ENCODE peak calls at places on chromosomes 7 and 10, in six cellular contexts. One of them, this sample, is unnamed.

GRCh38 chr7:37065779-37066271 is 341.5 kb upstream of the AOAH start:
- DNase-seq in IMR-90: peak
- DNase-seq in fibroblast of lung: peak
- DNase-seq in HCT116: no peak
- DNase-seq in vagina: no peak
- DNase-seq in cardiac muscle cell: no peak
- DNase-seq in this sample: no peak

GRCh38 chr7:134920026-134920758 is 66.1 kb upstream of the AGBL3 start:
- DNase-seq in cardiac muscle cell: no peak
- DNase-seq in IMR-90: peak
- DNase-seq in vagina: no peak
- DNase-seq in fibroblast of lung: peak
- DNase-seq in HCT116: no peak
- DNase-seq in this sample: no peak

GRCh38 chr7:97039374-97040065 is 14.9 kb upstream of the DLX5 start:
- DNase-seq in vagina: no peak
- DNase-seq in cardiac muscle cell: no peak
- DNase-seq in fibroblast of lung: no peak
- DNase-seq in IMR-90: no peak
- DNase-seq in HCT116: no peak
- DNase-seq in this sample: no peak

GRCh38 chr10:114401195-114401741 is 3.0 kb downstream of the AFAP1L2 start:
- DNase-seq in HCT116: no peak
- DNase-seq in fibroblast of lung: peak
- DNase-seq in vagina: no peak
- DNase-seq in IMR-90: peak
- DNase-seq in cardiac muscle cell: no peak
- DNase-seq in this sample: no peak

GRCh38 chr7:1843921-1844335 is 173.9 kb downstream of the ELFN1 start:
- DNase-seq in IMR-90: no peak
- DNase-seq in vagina: no peak
- DNase-seq in HCT116: no peak
- DNase-seq in fibroblast of lung: no peak
- DNase-seq in cardiac muscle cell: no peak
- DNase-seq in this sample: no peak

GRCh38 chr7:157682946-157683239 is 346.1 kb downstream of the DNAJB6 start:
- DNase-seq in HCT116: no peak
- DNase-seq in IMR-90: no peak
- DNase-seq in fibroblast of lung: no peak
- DNase-seq in cardiac muscle cell: no peak
- DNase-seq in vagina: no peak
- DNase-seq in this sample: no peak

GRCh38 chr10:43574035-43574892 is at the start of gene ZNF239:
- DNase-seq in fibroblast of lung: peak
- DNase-seq in cardiac muscle cell: peak
- DNase-seq in IMR-90: peak
- DNase-seq in vagina: peak
- DNase-seq in HCT116: peak
- DNase-seq in this sample: peak

GRCh38 chr10:125662616-125663015 is 20.3 kb downstream of the TEX36 start:
- DNase-seq in vagina: no peak
- DNase-seq in cardiac muscle cell: no peak
- DNase-seq in HCT116: peak
- DNase-seq in fibroblast of lung: peak
- DNase-seq in IMR-90: no peak
- DNase-seq in this sample: no peak

GRCh38 chr10:43226441-43226840 is 40.4 kb downstream of the RASGEF1A start:
- DNase-seq in HCT116: no peak
- DNase-seq in fibroblast of lung: no peak
- DNase-seq in IMR-90: no peak
- DNase-seq in vagina: no peak
- DNase-seq in cardiac muscle cell: no peak
- DNase-seq in this sample: no peak

GRCh38 chr10:122346326-122346950 is 28.1 kb upstream of the PLEKHA1 start:
- DNase-seq in fibroblast of lung: peak
- DNase-seq in vagina: no peak
- DNase-seq in IMR-90: no peak
- DNase-seq in HCT116: no peak
- DNase-seq in cardiac muscle cell: no peak
- DNase-seq in this sample: no peak

GRCh38 chr7:67823345-67823744 is 826.7 kb downstream of the TYW1 start:
- DNase-seq in HCT116: no peak
- DNase-seq in IMR-90: no peak
- DNase-seq in cardiac muscle cell: no peak
- DNase-seq in fibroblast of lung: peak
- DNase-seq in vagina: no peak
- DNase-seq in this sample: no peak

GRCh38 chr10:91296471-91296870 is 76.0 kb downstream of the PCGF5 start:
- DNase-seq in HCT116: peak
- DNase-seq in IMR-90: no peak
- DNase-seq in vagina: no peak
- DNase-seq in fibroblast of lung: peak
- DNase-seq in cardiac muscle cell: peak
- DNase-seq in this sample: no peak

GRCh38 chr7:461453-462172 is 58.0 kb downstream of the PDGFA start:
- DNase-seq in fibroblast of lung: peak
- DNase-seq in vagina: no peak
- DNase-seq in IMR-90: no peak
- DNase-seq in cardiac muscle cell: no peak
- DNase-seq in HCT116: no peak
- DNase-seq in this sample: no peak

GRCh38 chr7:147569514-147569913 is 1021.1 kb upstream of the C7orf33 start:
- DNase-seq in fibroblast of lung: no peak
- DNase-seq in HCT116: no peak
- DNase-seq in vagina: no peak
- DNase-seq in IMR-90: no peak
- DNase-seq in cardiac muscle cell: no peak
- DNase-seq in this sample: no peak

GRCh38 chr7:69732203-69732602 is 133.9 kb downstream of the AUTS2 start:
- DNase-seq in vagina: no peak
- DNase-seq in fibroblast of lung: peak
- DNase-seq in HCT116: no peak
- DNase-seq in IMR-90: no peak
- DNase-seq in cardiac muscle cell: no peak
- DNase-seq in this sample: no peak

GRCh38 chr10:67518756-67519155 is 177.2 kb downstream of the CTNNA3 start:
- DNase-seq in cardiac muscle cell: no peak
- DNase-seq in fibroblast of lung: no peak
- DNase-seq in vagina: no peak
- DNase-seq in IMR-90: no peak
- DNase-seq in HCT116: no peak
- DNase-seq in this sample: no peak

GRCh38 chr10:67519434-67519833 is 176.6 kb downstream of the CTNNA3 start:
- DNase-seq in IMR-90: no peak
- DNase-seq in HCT116: no peak
- DNase-seq in fibroblast of lung: no peak
- DNase-seq in cardiac muscle cell: no peak
- DNase-seq in vagina: no peak
- DNase-seq in this sample: no peak

GRCh38 chr10:67520924-67521520 is 175.0 kb downstream of the CTNNA3 start:
- DNase-seq in IMR-90: peak
- DNase-seq in fibroblast of lung: peak
- DNase-seq in vagina: no peak
- DNase-seq in HCT116: peak
- DNase-seq in cardiac muscle cell: peak
- DNase-seq in this sample: peak

GRCh38 chr10:67527351-67527750 is 168.6 kb downstream of the CTNNA3 start:
- DNase-seq in fibroblast of lung: no peak
- DNase-seq in HCT116: no peak
- DNase-seq in cardiac muscle cell: no peak
- DNase-seq in vagina: no peak
- DNase-seq in IMR-90: no peak
- DNase-seq in this sample: no peak

GRCh38 chr10:67521546-67521945 is 174.4 kb downstream of the CTNNA3 start:
- DNase-seq in HCT116: no peak
- DNase-seq in fibroblast of lung: no peak
- DNase-seq in vagina: no peak
- DNase-seq in cardiac muscle cell: no peak
- DNase-seq in IMR-90: no peak
- DNase-seq in this sample: no peak
- H3K27ac ChIP-seq in HCT116: no peak
- H3K27ac ChIP-seq in fibroblast of lung: no peak
- H3K27ac ChIP-seq in vagina: no peak
- H3K27ac ChIP-seq in cardiac muscle cell: peak
- H3K27ac ChIP-seq in IMR-90: no peak
- H3K27ac ChIP-seq in this sample: no peak

DNA sequence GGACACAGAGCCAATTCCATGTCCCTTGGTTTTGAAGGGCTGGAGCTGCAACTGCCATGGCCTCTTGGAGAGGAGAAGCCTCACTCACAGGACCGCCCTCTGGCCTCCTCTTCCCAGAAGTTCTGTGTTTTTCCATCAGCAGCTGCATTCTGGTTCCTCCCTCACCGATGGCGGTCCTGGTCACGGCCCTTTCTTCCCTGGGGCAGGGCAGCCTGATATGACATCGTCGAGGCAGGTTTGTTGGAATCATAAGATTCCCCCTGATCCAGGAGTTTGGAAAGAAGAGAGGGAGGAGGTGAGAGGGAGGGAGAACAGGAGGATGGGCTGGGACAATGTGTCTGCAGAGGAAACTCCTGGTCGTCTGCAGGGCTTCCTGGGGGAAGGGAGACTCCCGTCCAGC is 82.7 kb upstream of the PDZD8 start:
- DNase-seq in fibroblast of lung: no peak
- DNase-seq in cardiac muscle cell: no peak
- DNase-seq in IMR-90: no peak
- DNase-seq in vagina: peak
- DNase-seq in HCT116: no peak
- DNase-seq in this sample: no peak
- H3K27ac ChIP-seq in fibroblast of lung: no peak
- H3K27ac ChIP-seq in cardiac muscle cell: no peak
- H3K27ac ChIP-seq in IMR-90: no peak
- H3K27ac ChIP-seq in vagina: peak
- H3K27ac ChIP-seq in HCT116: no peak
- H3K27ac ChIP-seq in this sample: no peak

DNA sequence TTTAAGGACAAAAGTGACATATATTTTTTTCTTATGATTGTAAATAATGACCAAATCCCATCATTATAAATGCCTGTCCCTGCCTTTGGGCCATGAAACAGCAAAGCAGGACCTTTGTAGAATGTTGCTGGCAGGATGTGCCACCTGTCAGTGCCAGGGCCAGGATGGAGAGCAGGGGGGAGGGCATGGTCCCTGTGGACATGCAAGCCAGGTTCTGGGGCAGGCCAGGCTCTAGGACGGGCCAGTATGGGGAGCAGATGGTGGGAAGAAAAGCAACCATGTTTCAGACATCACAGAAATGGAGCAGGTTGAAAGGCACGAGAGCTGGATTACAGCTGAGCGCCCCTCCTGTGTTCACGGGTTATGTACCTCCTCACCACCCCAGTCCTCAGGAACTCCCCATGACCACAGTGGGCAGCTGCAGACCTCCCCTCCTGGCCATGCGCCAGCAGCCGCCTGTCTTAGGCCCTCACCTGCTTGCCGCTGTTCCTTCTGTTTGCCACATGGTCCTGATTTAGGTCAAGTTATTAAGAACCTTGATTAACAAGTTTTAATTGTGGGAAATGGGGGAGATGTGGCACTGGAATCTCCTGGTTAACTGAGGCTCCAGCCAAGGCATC is 210.4 kb downstream of the PAXIP1 start:
- DNase-seq in fibroblast of lung: no peak
- DNase-seq in vagina: no peak
- DNase-seq in HCT116: no peak
- DNase-seq in cardiac muscle cell: no peak
- DNase-seq in IMR-90: no peak
- DNase-seq in this sample: no peak
- H3K27ac ChIP-seq in fibroblast of lung: no peak
- H3K27ac ChIP-seq in vagina: no peak
- H3K27ac ChIP-seq in HCT116: no peak
- H3K27ac ChIP-seq in cardiac muscle cell: no peak
- H3K27ac ChIP-seq in IMR-90: no peak
- H3K27ac ChIP-seq in this sample: no peak

GRCh38 chr10:2284071-2284470 is 546.7 kb upstream of the ADARB2 start:
- DNase-seq in HCT116: no peak
- DNase-seq in IMR-90: no peak
- DNase-seq in cardiac muscle cell: no peak
- DNase-seq in fibroblast of lung: no peak
- DNase-seq in vagina: no peak
- DNase-seq in this sample: no peak

GRCh38 chr10:2280713-2281112 is 543.4 kb upstream of the ADARB2 start:
- DNase-seq in HCT116: no peak
- DNase-seq in vagina: no peak
- DNase-seq in fibroblast of lung: no peak
- DNase-seq in IMR-90: no peak
- DNase-seq in cardiac muscle cell: no peak
- DNase-seq in this sample: no peak

GRCh38 chr10:2282194-2282593 is 544.9 kb upstream of the ADARB2 start:
- DNase-seq in IMR-90: no peak
- DNase-seq in vagina: no peak
- DNase-seq in cardiac muscle cell: no peak
- DNase-seq in fibroblast of lung: no peak
- DNase-seq in HCT116: no peak
- DNase-seq in this sample: no peak

GRCh38 chr10:2279666-2280065 is 542.3 kb upstream of the ADARB2 start:
- DNase-seq in fibroblast of lung: peak
- DNase-seq in vagina: no peak
- DNase-seq in HCT116: no peak
- DNase-seq in IMR-90: no peak
- DNase-seq in cardiac muscle cell: no peak
- DNase-seq in this sample: no peak

DNA sequence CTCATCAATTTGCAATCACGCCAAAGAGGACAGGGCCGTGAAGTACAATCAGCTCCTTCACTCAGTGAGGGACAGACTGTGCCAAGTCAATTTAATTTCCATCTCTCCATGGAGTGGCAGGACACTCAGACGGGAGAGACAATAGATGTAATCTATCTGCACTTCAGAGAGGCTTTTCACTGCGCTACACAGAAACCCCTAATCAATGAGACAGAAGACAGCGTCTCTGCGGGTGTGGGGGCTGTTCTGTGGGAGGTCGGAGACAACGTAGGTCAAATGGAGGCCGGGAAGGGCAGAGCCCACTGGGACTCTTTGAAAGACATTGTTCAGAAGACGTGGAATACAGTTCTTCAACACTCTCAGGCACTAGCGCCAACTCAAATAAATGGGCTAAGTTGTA is 541.1 kb upstream of the ADARB2 start:
- DNase-seq in fibroblast of lung: no peak
- DNase-seq in IMR-90: no peak
- DNase-seq in HCT116: no peak
- DNase-seq in vagina: no peak
- DNase-seq in cardiac muscle cell: no peak
- DNase-seq in this sample: no peak
- H3K27ac ChIP-seq in fibroblast of lung: no peak
- H3K27ac ChIP-seq in IMR-90: no peak
- H3K27ac ChIP-seq in HCT116: no peak
- H3K27ac ChIP-seq in vagina: no peak
- H3K27ac ChIP-seq in cardiac muscle cell: no peak
- H3K27ac ChIP-seq in this sample: no peak